ENCODE peak calls at places on chromosomes 2 and 18, in four cellular contexts. E is RCC 7860; G is Caki2; Q is CD8-positive, alpha-beta T cell. H is an unnamed sample.

GRCh38 chr18:68033466-68033865 is 516.9 kb upstream of the DSEL start:
- DNase-seq in E (no peak), G (no peak), Q (no peak), H (no peak)

GRCh38 chr2:203631068-203631757 is 75.2 kb upstream of the CD28 start:
- DNase-seq in E (no peak), G (no peak), Q (no peak), H (no peak)

GRCh38 chr2:36333350-36334012 is 22.1 kb upstream of the CRIM1 start:
- DNase-seq in E (no peak), G (no peak), Q (no peak), H (no peak)

GRCh38 chr2:45743531-45744391 is 92.3 kb downstream of the PRKCE start:
- DNase-seq in E (no peak), G (no peak), Q (no peak), H (no peak)

GRCh38 chr2:11377915-11378649 is 33.6 kb upstream of the ROCK2 start:
- DNase-seq in E (no peak), G (no peak), Q (no peak), H (no peak)

GRCh38 chr2:102668171-102668570 is 48.8 kb downstream of the SLC9A2 start:
- DNase-seq in E (no peak), G (no peak), Q (no peak), H (no peak)

GRCh38 chr18:62976227-62976626 is 260.9 kb downstream of the PHLPP1 start:
- DNase-seq in E (no peak), G (peak; percentile 12), Q (no peak), H (no peak)

GRCh38 chr2:21363364-21363763 is 239.6 kb downstream of the TDRD15 start:
- DNase-seq in E (no peak), G (no peak), Q (no peak), H (no peak)

GRCh38 chr2:218006741-218007140 is 3.9 kb upstream of the TNS1 start:
- DNase-seq in E (no peak), G (no peak), Q (no peak), H (no peak)

GRCh38 chr2:25286025-25286400 is 55.7 kb downstream of the DNMT3A start:
- DNase-seq in E (no peak), G (no peak), Q (peak; percentile 72), H (peak; percentile 70)

GRCh38 chr2:64646007-64646880 is 7.5 kb downstream of the SERTAD2 start:
- DNase-seq in E (peak; percentile 62), G (peak; percentile 64), Q (peak; percentile 92), H (peak; percentile 75)

GRCh38 chr2:221518201-221518936 is 53.7 kb downstream of the EPHA4 start:
- DNase-seq in E (no peak), G (no peak), Q (peak; percentile 39), H (peak; percentile 91)

GRCh38 chr2:10196275-10196892 is 73.8 kb downstream of the RRM2 start:
- DNase-seq in E (no peak), G (no peak), Q (no peak), H (no peak)

GRCh38 chr2:181790716-181791649 is 100.5 kb upstream of the ITPRID2 start:
- DNase-seq in E (peak; percentile 98), G (peak; percentile 90), Q (peak; percentile 9), H (no peak)

GRCh38 chr2:181766129-181766528 is 85.8 kb upstream of the NEUROD1 start:
- DNase-seq in E (no peak), G (no peak), Q (no peak), H (no peak)

GRCh38 chr2:142880275-142880674 is 2.8 kb downstream of the KYNU start:
- DNase-seq in E (peak; percentile 81), G (peak; percentile 64), Q (no peak), H (no peak)

GRCh38 chr2:121532347-121532766 is 1.7 kb downstream of the RNU4ATAC start:
- DNase-seq in E (no peak), G (no peak), Q (no peak), H (no peak)

GRCh38 chr18:46793565-46793964 is 36.7 kb upstream of the ST8SIA5 start:
- DNase-seq in E (no peak), G (no peak), Q (no peak), H (no peak)

GRCh38 chr2:157866666-157867642 is 9.2 kb downstream of the ACVR1 start:
- DNase-seq in E (no peak), G (no peak), Q (no peak), H (no peak)

GRCh38 chr2:144505245-144505801 is 14.6 kb downstream of the ZEB2 start:
- DNase-seq in E (no peak), G (no peak), Q (no peak), H (no peak)

GRCh38 chr2:186031229-186031628 is 292.6 kb downstream of the FSIP2 start:
- DNase-seq in E (no peak), G (no peak), Q (no peak), H (no peak)

GRCh38 chr2:166373951-166374350 is 1.8 kb downstream of the SCN9A start:
- DNase-seq in E (peak; percentile 76), G (peak; percentile 67), Q (no peak), H (no peak)

GRCh38 chr2:106565599-106565998 is 78.4 kb downstream of the CD8B2 start:
- DNase-seq in E (no peak), G (no peak), Q (no peak), H (no peak)

GRCh38 chr2:127121776-127122176 is 14.8 kb upstream of the BIN1 start:
- DNase-seq in E (no peak), G (no peak), Q (no peak), H (no peak)

GRCh38 chr2:176491172-176491904 is 222.1 kb downstream of the MTX2 start:
- DNase-seq in E (peak; percentile 22), G (no peak), Q (peak; percentile 7), H (no peak)

GRCh38 chr2:181685150-181685688 is 4.9 kb upstream of the NEUROD1 start:
- DNase-seq in E (no peak), G (no peak), Q (no peak), H (no peak)

GRCh38 chr2:59569124-59569523 is 984.3 kb downstream of the BCL11A start:
- DNase-seq in E (no peak), G (no peak), Q (no peak), H (no peak)

GRCh38 chr2:122515731-122516130 is 760.3 kb downstream of the TSN start:
- DNase-seq in E (no peak), G (no peak), Q (no peak), H (no peak)

GRCh38 chr2:101446869-101447268 is 28.0 kb downstream of the RFX8 start:
- DNase-seq in E (peak; percentile 97), G (no peak), Q (no peak), H (no peak)

GRCh38 chr2:219552382-219553167 is 8.7 kb downstream of the TMEM198 start:
- DNase-seq in E (peak; percentile 63), G (peak; percentile 82), Q (peak; percentile 80), H (peak; percentile 70)

GRCh38 chr2:41994177-41994576 is 53.6 kb upstream of the PKDCC start:
- DNase-seq in E (no peak), G (no peak), Q (no peak), H (no peak)

GRCh38 chr18:58852629-58853028 is 12.0 kb upstream of the ZNF532 start:
- DNase-seq in E (no peak), G (no peak), Q (no peak), H (no peak)

GRCh38 chr18:79496237-79496977 is 100.7 kb downstream of the NFATC1 start:
- DNase-seq in E (no peak), G (no peak), Q (no peak), H (no peak)

GRCh38 chr2:19046986-19047780 is 311.2 kb downstream of the OSR1 start:
- DNase-seq in E (no peak), G (no peak), Q (no peak), H (no peak)

GRCh38 chr2:168568476-168569227 is 112.6 kb downstream of the CERS6 start:
- DNase-seq in E (no peak), G (no peak), Q (no peak), H (no peak)

GRCh38 chr2:158131919-158132566 is 30.4 kb downstream of the UPP2 start:
- DNase-seq in E (peak; percentile 69), G (peak; percentile 95), Q (no peak), H (no peak)

GRCh38 chr2:65402780-65403528 is 29.4 kb downstream of the SPRED2 start:
- DNase-seq in E (no peak), G (no peak), Q (no peak), H (no peak)